ENCODE peak calls at places on chromosomes 6 and 20, in ten cellular contexts. L is NCI-H774; J is activated naive CD4-positive, alpha-beta T cell; B is amygdala; Z is stimulated activated effector memory CD8-positive, alpha-beta T cell treated with anti-CD3 and anti-CD28 coated beads, Interleukin-12 subunit alpha, Interleukin-12 subunit beta, amount 100 ng/mL, for 72 hours; H is NCI-H2029 treated with DMSO at 0.1 percent for 48 hours; Y is cardiac muscle cell; O is RPMI8226; D is dorsolateral prefrontal cortex; E is hippocampal formation. P is an unnamed sample.

GRCh38 chr20:50678213-50678898 is 13.0 kb downstream of the RIPOR3 start:
- DNase-seq in Y (peak), E (no peak), L (no peak), H (peak), Z (no peak), O (no peak), B (no peak), J (no peak), D (no peak), P (no peak)

GRCh38 chr6:5941188-5941587 is 65.5 kb downstream of the NRN1 start:
- DNase-seq in B (no peak), D (no peak), O (no peak), H (no peak), Z (no peak), L (no peak), J (no peak), Y (peak), E (no peak), P (no peak)

GRCh38 chr20:37828584-37829527 is 74.1 kb upstream of the VSTM2L start:
- DNase-seq in Y (no peak), E (no peak), D (no peak), J (no peak), L (no peak), B (no peak), Z (no peak), O (no peak), H (no peak), P (no peak)

GRCh38 chr6:146526192-146526591 is 17.4 kb upstream of the RAB32 start:
- DNase-seq in Y (peak), O (no peak), D (no peak), Z (no peak), B (no peak), J (no peak), L (no peak), E (no peak), H (no peak), P (no peak)

GRCh38 chr6:14732845-14733757 is 512.8 kb upstream of the JARID2 start:
- DNase-seq in L (no peak), H (no peak), J (peak), O (no peak), D (no peak), B (no peak), E (no peak), Y (peak), Z (peak), P (no peak)

GRCh38 chr20:42276718-42277117 is 658.5 kb upstream of the CHD6 start:
- DNase-seq in D (no peak), J (no peak), L (no peak), Y (no peak), O (no peak), Z (no peak), B (no peak), E (no peak), H (no peak), P (no peak)

GRCh38 chr6:168300975-168301647 is 18.5 kb downstream of the DACT2 start:
- DNase-seq in Y (no peak), J (no peak), D (no peak), B (no peak), Z (no peak), O (no peak), L (no peak), E (no peak), H (no peak), P (no peak)

GRCh38 chr6:140713495-140713894 is 1339.0 kb upstream of the CITED2 start:
- DNase-seq in O (no peak), H (no peak), L (no peak), E (no peak), B (no peak), Z (no peak), D (no peak), J (no peak), Y (no peak), P (no peak)

GRCh38 chr20:3464166-3464565 is 6.7 kb upstream of the ATRN start:
- DNase-seq in Z (no peak), J (no peak), O (no peak), H (no peak), B (no peak), Y (no peak), D (no peak), E (no peak), L (no peak), P (no peak)

GRCh38 chr20:18428490-18429173 is 38.2 kb downstream of the DZANK1 start:
- DNase-seq in O (no peak), H (no peak), L (no peak), J (no peak), D (no peak), E (no peak), B (no peak), Y (peak), Z (no peak), P (no peak)

GRCh38 chr20:46572181-46572580 is 21.7 kb upstream of the OCSTAMP start:
- DNase-seq in L (peak), J (no peak), H (peak), Z (no peak), O (no peak), Y (peak), E (peak), D (peak), B (peak), P (no peak)

GRCh38 chr6:50047026-50047425 is 2.7 kb downstream of the DEFB112 start:
- DNase-seq in L (no peak), O (no peak), J (no peak), B (no peak), Z (no peak), D (no peak), Y (no peak), H (no peak), E (no peak), P (no peak)

GRCh38 chr6:36758516-36759176 is 61.0 kb downstream of the RAB44 start:
- DNase-seq in L (peak), Y (no peak), O (peak), Z (no peak), H (no peak), D (no peak), E (no peak), J (no peak), B (no peak), P (no peak)

GRCh38 chr6:69026715-69027114 is 391.6 kb downstream of the ADGRB3 start:
- DNase-seq in D (no peak), J (no peak), O (no peak), E (no peak), H (no peak), Y (no peak), L (no peak), B (no peak), Z (no peak), P (no peak)

GRCh38 chr6:13135152-13135551 is 193.2 kb downstream of the TBC1D7 start:
- DNase-seq in B (no peak), D (no peak), J (no peak), Z (no peak), Y (no peak), L (no peak), O (no peak), E (no peak), H (no peak), P (no peak)

GRCh38 chr20:48092596-48093280 is 307.5 kb upstream of the SULF2 start:
- DNase-seq in L (no peak), Y (no peak), Z (no peak), H (no peak), E (no peak), D (no peak), B (no peak), J (no peak), O (no peak), P (no peak)

GRCh38 chr20:38604873-38605303 is 3.3 kb downstream of the ARHGAP40 start:
- DNase-seq in J (no peak), O (no peak), H (no peak), Z (no peak), Y (peak), D (no peak), E (no peak), B (no peak), L (no peak), P (no peak)

GRCh38 chr6:49052901-49053300 is 410.2 kb downstream of the MMUT start:
- DNase-seq in J (no peak), D (no peak), Z (no peak), Y (peak), L (no peak), O (no peak), E (no peak), B (no peak), H (no peak), P (no peak)

GRCh38 chr6:83590413-83590812 is 78.1 kb downstream of the PRSS35 start:
- DNase-seq in B (no peak), Z (no peak), D (no peak), E (no peak), H (no peak), L (no peak), J (no peak), O (no peak), Y (peak), P (no peak)

GRCh38 chr6:12504325-12504966 is 212.1 kb upstream of the PHACTR1 start:
- DNase-seq in E (no peak), H (no peak), Y (no peak), J (no peak), Z (no peak), O (peak), D (no peak), B (no peak), L (no peak), P (peak)

GRCh38 chr6:50591135-50591534 is 122.2 kb upstream of the TFAP2D start:
- DNase-seq in J (no peak), O (no peak), Z (no peak), E (no peak), Y (no peak), H (no peak), D (no peak), B (no peak), L (no peak), P (no peak)

GRCh38 chr20:41366546-41367392 is at the start of gene EMILIN3:
- DNase-seq in B (no peak), D (no peak), L (no peak), E (no peak), Y (no peak), H (no peak), O (no peak), J (no peak), Z (no peak), P (no peak)

GRCh38 chr6:69064226-69064625 is 429.1 kb downstream of the ADGRB3 start:
- DNase-seq in J (no peak), H (no peak), Y (no peak), D (no peak), L (no peak), B (no peak), E (no peak), Z (no peak), O (no peak), P (no peak)

GRCh38 chr6:102736941-102737368 is 1343.4 kb downstream of the GRIK2 start:
- DNase-seq in Z (no peak), L (no peak), J (no peak), E (no peak), B (no peak), H (no peak), D (no peak), Y (no peak), O (no peak), P (no peak)

GRCh38 chr6:29751480-29751879 is 28.2 kb downstream of the HLA-F start:
- DNase-seq in E (no peak), Z (no peak), L (no peak), Y (no peak), D (no peak), B (no peak), O (no peak), H (no peak), J (no peak), P (no peak)

GRCh38 chr6:153949606-153950005 is 89.4 kb upstream of the OPRM1 start:
- DNase-seq in L (no peak), Y (no peak), H (no peak), J (no peak), D (no peak), E (no peak), Z (no peak), B (no peak), O (no peak), P (no peak)

GRCh38 chr6:167835260-167835659 is 8.5 kb downstream of the AFDN start:
- DNase-seq in L (no peak), E (no peak), Y (no peak), J (no peak), Z (no peak), D (no peak), O (no peak), H (no peak), B (no peak), P (no peak)

GRCh38 chr20:13228771-13229170 is 7.7 kb downstream of the ISM1 start:
- DNase-seq in L (no peak), O (no peak), B (no peak), E (no peak), Z (no peak), D (no peak), H (no peak), Y (no peak), J (no peak), P (no peak)